ENCODE peak calls at places on chromosomes 1 and 21, in five cellular contexts. A is esophagus squamous epithelium, Y is fibroblast of lung, O is psoas muscle, B is transverse colon. D is an unnamed sample.

GRCh38 chr1:232554431-232554830 is 75.5 kb downstream of the SIPA1L2 start:
- DNase-seq in O (no peak), Y (peak), A (no peak), B (no peak), D (no peak)

GRCh38 chr1:74199504-74199903 is 1.5 kb downstream of the FPGT start:
- DNase-seq in Y (no peak), A (no peak), B (no peak), O (no peak), D (no peak)

GRCh38 chr1:33634806-33635205 is 162.4 kb downstream of the ZSCAN20 start:
- DNase-seq in B (peak), A (no peak), Y (no peak), O (peak), D (no peak)

GRCh38 chr1:44105810-44106209 is 12.8 kb upstream of the KLF17 start:
- DNase-seq in Y (no peak), B (no peak), O (no peak), A (no peak), D (no peak)

GRCh38 chr21:30257773-30258172 is 25.0 kb downstream of the KRTAP24-1 start:
- DNase-seq in A (no peak), B (no peak), Y (peak), O (no peak), D (peak)

GRCh38 chr1:30338765-30339164 is 384.6 kb downstream of the MATN1 start:
- DNase-seq in Y (no peak), B (no peak), O (no peak), A (no peak), D (no peak)

GRCh38 chr1:46690931-46691411 is 19.3 kb downstream of the TEX38 start:
- DNase-seq in O (no peak), Y (no peak), B (no peak), A (no peak), D (no peak)

GRCh38 chr1:168621356-168621755 is 45.0 kb downstream of the XCL1 start:
- DNase-seq in B (no peak), Y (no peak), A (no peak), O (peak), D (no peak)

GRCh38 chr21:41247561-41247968 is 69.0 kb upstream of the FAM3B start:
- DNase-seq in O (no peak), A (no peak), Y (peak), B (peak), D (no peak)

GRCh38 chr21:31553926-31554325 is 105.6 kb upstream of the SOD1 start:
- DNase-seq in B (no peak), Y (no peak), A (no peak), O (no peak), D (no peak)

GRCh38 chr1:229129306-229130027 is 141.4 kb upstream of the RAB4A start:
- DNase-seq in A (no peak), B (peak), Y (no peak), O (no peak), D (no peak)

GRCh38 chr1:40439247-40439646 is 11.0 kb upstream of the ZFP69B start:
- DNase-seq in O (no peak), Y (no peak), B (no peak), A (no peak), D (no peak)

GRCh38 chr1:17682403-17682802 is 72.7 kb upstream of the ACTL8 start:
- DNase-seq in O (no peak), Y (no peak), B (no peak), A (no peak), D (peak)

GRCh38 chr1:40986328-40986783 is 6.9 kb downstream of the CTPS1 start:
- DNase-seq in Y (no peak), B (no peak), O (no peak), A (no peak), D (no peak)

GRCh38 chr1:211749251-211749650 is 73.8 kb upstream of the NEK2 start:
- DNase-seq in O (no peak), Y (no peak), B (no peak), A (no peak), D (no peak)

GRCh38 chr1:147891088-147891487 is 11.5 kb upstream of the GJA8 start:
- DNase-seq in Y (no peak), A (no peak), O (no peak), B (no peak), D (no peak)

GRCh38 chr1:229058111-229058551 is 212.8 kb upstream of the RAB4A start:
- DNase-seq in A (no peak), O (no peak), B (no peak), Y (no peak), D (peak)

GRCh38 chr1:156115514-156116374 is 1.2 kb downstream of the LMNA start:
- DNase-seq in A (no peak), B (peak), O (peak), Y (peak), D (peak)

GRCh38 chr1:22317231-22317919 is 134.3 kb upstream of the ZBTB40 start:
- DNase-seq in B (no peak), A (no peak), O (no peak), Y (no peak), D (no peak)

GRCh38 chr1:156910309-156910782 is 10.1 kb upstream of the LRRC71 start:
- DNase-seq in B (peak), A (no peak), Y (no peak), O (peak), D (no peak)

GRCh38 chr1:8560611-8561544 is 243.0 kb downstream of the SLC45A1 start:
- DNase-seq in Y (peak), O (no peak), A (no peak), B (no peak), D (peak)

GRCh38 chr1:218211241-218211640 is 73.9 kb upstream of the RRP15 start:
- DNase-seq in Y (peak), A (no peak), O (no peak), B (no peak), D (peak)

GRCh38 chr1:211660718-211661222 is 14.7 kb downstream of the NEK2 start:
- DNase-seq in O (no peak), B (no peak), A (no peak), Y (no peak), D (no peak)

GRCh38 chr1:56915960-56916359 is 49.9 kb downstream of the C8B start:
- DNase-seq in O (no peak), Y (no peak), B (no peak), A (no peak), D (no peak)

GRCh38 chr1:38686306-38687255 is 173.0 kb downstream of the RRAGC start:
- DNase-seq in A (no peak), Y (no peak), B (no peak), O (no peak), D (no peak)

GRCh38 chr1:229848762-229849677 is 218.0 kb upstream of the GALNT2 start:
- DNase-seq in Y (peak), O (no peak), B (no peak), A (no peak), D (peak)

GRCh38 chr1:92850019-92850418 is 18.2 kb downstream of the RPL5 start:
- DNase-seq in O (no peak), Y (no peak), A (no peak), B (no peak), D (no peak)
- H3K27ac ChIP-seq in O (no peak), Y (no peak), A (no peak), B (no peak), D (no peak)

GRCh38 chr21:44870748-44871495 is 2.6 kb downstream of the PTTG1IP start:
- DNase-seq in Y (no peak), O (peak), A (no peak), B (peak), D (peak)

GRCh38 chr21:44869860-44870747 is 3.4 kb downstream of the PTTG1IP start:
- DNase-seq in Y (peak), B (peak), A (no peak), O (peak), D (peak)

GRCh38 chr21:44872568-44873355 is 728 bp downstream of the PTTG1IP start:
- DNase-seq in O (peak), B (peak), Y (peak), A (no peak), D (peak)

GRCh38 chr21:44872266-44872567 is 1.3 kb downstream of the PTTG1IP start:
- DNase-seq in B (no peak), O (no peak), Y (no peak), A (no peak), D (no peak)

DNA sequence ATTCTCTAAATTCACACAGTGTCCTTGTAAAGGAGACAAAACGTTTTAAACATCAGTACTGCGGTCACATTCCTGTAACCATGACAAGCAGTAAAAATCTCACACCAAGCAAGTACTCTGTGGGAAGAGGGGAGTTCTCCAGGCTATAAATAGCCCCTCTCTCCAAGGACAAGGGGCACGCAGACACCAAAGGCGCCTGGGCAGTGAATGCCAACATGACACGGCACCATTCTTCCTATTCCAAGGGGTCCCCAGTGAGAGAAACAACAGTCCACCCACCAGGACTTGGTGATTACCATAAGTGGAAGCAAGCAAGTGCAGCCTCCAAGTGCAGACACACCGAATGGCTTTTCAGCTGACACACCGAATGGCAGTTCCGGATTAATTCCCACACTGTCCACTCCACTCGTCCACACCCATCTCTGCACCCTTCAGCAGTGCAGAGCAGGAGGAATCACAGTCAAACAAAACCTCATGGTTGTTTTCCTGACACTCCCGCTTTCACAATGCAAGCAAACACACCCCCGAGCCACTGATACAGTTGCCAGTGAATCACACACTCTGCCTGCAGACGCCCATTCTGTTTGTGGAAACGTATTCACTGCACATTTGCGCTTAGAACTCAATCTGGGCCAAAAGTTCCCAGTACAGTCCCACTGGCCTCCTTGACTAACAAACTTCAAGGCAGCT is 1.8 kb downstream of the PTTG1IP start:
- DNase-seq in O (peak), Y (peak), A (no peak), B (peak), D (peak)
- H3K4me3 ChIP-seq in O (peak), Y (peak), A (peak), B (peak), D (peak)

DNA sequence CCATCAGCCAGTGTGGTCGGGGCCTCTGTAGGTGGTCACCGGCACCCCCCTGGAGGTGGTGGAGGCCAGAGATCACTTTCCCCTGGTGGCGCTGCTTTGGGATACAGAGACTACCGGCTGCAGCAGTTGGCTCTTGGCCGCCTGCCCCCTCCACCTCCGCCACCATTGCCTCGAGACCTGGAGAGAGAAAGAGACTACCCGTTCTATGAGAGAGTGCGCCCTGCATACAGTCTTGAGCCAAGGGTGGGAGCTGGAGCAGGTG is 961 bp downstream of the RBM15 start:
- DNase-seq in B (peak), Y (no peak), O (no peak), A (no peak), D (no peak)
- H3K27ac ChIP-seq in B (peak), Y (peak), O (peak), A (peak), D (peak)

GRCh38 chr21:44052071-44052829 is 40.1 kb downstream of the TRAPPC10 start:
- DNase-seq in Y (no peak), O (no peak), B (no peak), A (no peak), D (no peak)

GRCh38 chr21:44057055-44057454 is 44.9 kb downstream of the TRAPPC10 start:
- DNase-seq in Y (no peak), A (no peak), O (no peak), B (no peak), D (no peak)

GRCh38 chr21:44053567-44053966 is 41.5 kb downstream of the TRAPPC10 start:
- DNase-seq in Y (no peak), B (no peak), O (no peak), A (no peak), D (no peak)

GRCh38 chr21:44052830-44053226 is 40.7 kb downstream of the TRAPPC10 start:
- DNase-seq in Y (no peak), O (no peak), A (no peak), B (no peak), D (no peak)

GRCh38 chr21:44054710-44055109 is 42.6 kb downstream of the TRAPPC10 start:
- DNase-seq in A (no peak), Y (peak), B (no peak), O (no peak), D (no peak)
- H3K4me3 ChIP-seq in A (no peak), Y (no peak), B (no peak), O (no peak), D (no peak)

DNA sequence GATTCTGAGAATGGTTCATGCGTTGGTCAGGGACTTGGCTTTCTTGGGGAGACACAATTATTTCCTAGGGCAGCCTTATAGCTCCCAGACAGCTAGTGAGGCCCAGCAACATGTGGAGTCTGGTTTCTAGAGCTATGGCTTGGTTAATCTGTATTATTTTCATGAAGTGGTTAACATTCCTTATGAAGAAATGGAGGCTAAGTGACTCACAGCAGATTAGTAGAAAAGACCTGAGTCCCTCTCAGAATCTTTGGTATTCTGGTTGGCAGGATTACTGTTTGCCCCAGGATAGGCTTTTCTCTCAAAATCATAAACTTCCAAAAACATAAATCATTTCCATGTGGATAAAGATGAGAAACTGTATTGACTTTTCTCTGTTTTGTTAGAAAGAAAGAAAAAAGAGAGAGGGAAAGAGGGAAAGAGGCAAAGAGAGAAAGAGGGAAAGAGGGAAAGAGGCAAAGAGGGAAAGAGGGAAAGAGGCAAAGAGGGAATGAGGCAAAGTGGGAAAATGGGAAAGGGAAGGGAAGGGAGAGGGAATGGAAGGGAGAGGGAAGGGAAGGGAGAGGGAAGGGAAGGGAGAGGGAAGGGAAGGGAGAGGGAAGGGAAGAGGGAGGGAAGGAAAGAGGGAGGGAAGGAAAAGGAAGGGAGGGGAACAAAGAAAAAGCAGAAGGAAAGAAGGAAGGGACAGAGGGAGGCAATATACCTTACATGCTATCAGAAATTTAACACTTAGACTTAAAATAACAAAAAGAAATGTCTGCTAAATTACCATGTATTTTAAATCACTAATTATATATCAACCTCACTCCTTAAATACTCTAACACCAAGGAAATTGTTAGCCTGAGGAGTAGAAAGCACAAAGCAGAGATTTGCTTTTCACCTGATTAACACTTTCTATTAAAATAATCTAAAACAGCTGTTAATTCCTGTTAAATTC is 42.0 kb downstream of the DUSP10 start:
- DNase-seq in A (no peak), O (no peak), Y (no peak), B (no peak), D (no peak)
- H3K27ac ChIP-seq in A (peak), O (no peak), Y (no peak), B (no peak), D (no peak)

GRCh38 chr1:158534496-158534895 is 19.7 kb downstream of the OR6Y1 start:
- DNase-seq in O (no peak), Y (no peak), A (no peak), B (no peak), D (no peak)

GRCh38 chr1:158537609-158538008 is 16.6 kb downstream of the OR6Y1 start:
- DNase-seq in O (no peak), B (no peak), Y (no peak), A (no peak), D (no peak)
- H3K4me3 ChIP-seq in O (no peak), B (no peak), Y (no peak), A (no peak), D (no peak)

GRCh38 chr1:248872752-248873408 is 14.0 kb upstream of the ZNF692 start:
- DNase-seq in O (peak), B (peak), Y (peak), A (no peak), D (peak)

GRCh38 chr1:248873409-248873992 is 14.6 kb upstream of the ZNF692 start:
- DNase-seq in Y (peak), B (peak), O (peak), A (peak), D (peak)

GRCh38 chr1:248873993-248874671 is 15.2 kb upstream of the ZNF692 start:
- DNase-seq in O (peak), A (no peak), B (peak), Y (peak), D (peak)

GRCh38 chr1:248871837-248872401 is 13.0 kb upstream of the ZNF692 start:
- DNase-seq in Y (no peak), O (no peak), B (no peak), A (no peak), D (no peak)
- H3K27ac ChIP-seq in Y (no peak), O (peak), B (no peak), A (no peak), D (peak)

DNA sequence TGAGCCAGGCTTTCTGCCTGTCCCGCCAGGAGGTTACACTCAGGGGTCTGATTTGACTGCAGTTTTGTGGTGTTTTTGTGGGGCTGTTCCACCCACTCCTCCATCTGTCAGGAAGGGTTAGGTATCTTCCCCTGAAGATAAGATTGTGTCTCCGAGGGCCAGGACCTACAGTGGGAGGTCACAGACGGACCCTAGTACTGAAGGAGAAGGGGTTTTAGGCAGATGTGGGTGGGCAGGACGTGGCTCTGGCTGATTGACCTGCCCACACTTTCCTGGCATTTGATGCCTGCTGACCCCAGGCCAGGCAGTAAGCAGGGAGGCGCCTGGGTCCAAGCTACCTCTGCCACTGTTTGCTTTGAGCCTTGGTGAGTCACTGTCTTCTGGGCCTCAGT is 13.9 kb downstream of the RPS6KA1 start:
- DNase-seq in Y (no peak), A (no peak), B (no peak), O (no peak), D (no peak)
- H3K4me3 ChIP-seq in Y (no peak), A (no peak), B (peak), O (peak), D (no peak)